ENCODE peak calls at places on chromosomes 1 and 21, in seven cellular contexts. P is ovary, D is colonic mucosa, Q is fibroblast of lung, G is aorta, Y is MM.1S, B is right atrium auricular region. Z is an unnamed sample.
A peak's percentile ranks its signal among the peaks of the same experiment; 100 is the strongest.

GRCh38 chr1:94679336-94680007 is 137.9 kb upstream of the F3 start:
- DNase-seq in B (peak; percentile 83), D (no peak), Y (no peak), G (peak; percentile 81), Q (peak; percentile 46), P (peak; percentile 49), Z (peak; percentile 52)

GRCh38 chr1:41891403-41891896 is 27.3 kb downstream of the HIVEP3 start:
- DNase-seq in D (peak; percentile 36), Y (peak; percentile 93), Q (peak; percentile 19), G (peak; percentile 68), B (no peak), P (no peak), Z (peak; percentile 67)

GRCh38 chr1:147586412-147586811 is 45.1 kb downstream of the BCL9 start:
- DNase-seq in Y (no peak), G (no peak), P (no peak), Q (no peak), B (no peak), D (no peak), Z (no peak)

GRCh38 chr1:164651378-164651951 is 92.5 kb downstream of the PBX1 start:
- DNase-seq in B (no peak), G (no peak), Y (no peak), P (no peak), Q (peak; percentile 78), D (peak; percentile 85), Z (no peak)

GRCh38 chr1:184559117-184559713 is 172.4 kb downstream of the C1orf21 start:
- DNase-seq in D (no peak), Q (no peak), B (no peak), P (no peak), G (no peak), Y (no peak), Z (no peak)

GRCh38 chr1:117673405-117673804 is 67.6 kb downstream of the TENT5C start:
- DNase-seq in D (peak; percentile 14), B (no peak), Q (peak; percentile 86), Y (no peak), G (no peak), P (no peak), Z (no peak)

GRCh38 chr1:54879872-54880271 is 7.1 kb downstream of the DHCR24 start:
- DNase-seq in P (no peak), B (no peak), D (no peak), Q (no peak), G (no peak), Y (no peak), Z (no peak)

GRCh38 chr1:203361843-203362524 is 11.1 kb upstream of the FMOD start:
- DNase-seq in Y (no peak), B (no peak), P (peak; percentile 25), Q (peak; percentile 49), D (no peak), G (no peak), Z (peak; percentile 43)

GRCh38 chr1:116008651-116009380 is 32.5 kb downstream of the SLC22A15 start:
- DNase-seq in P (no peak), Y (no peak), G (no peak), D (no peak), Q (no peak), B (no peak), Z (no peak)

GRCh38 chr1:53559391-53559815 is 100.2 kb downstream of the DMRTB1 start:
- DNase-seq in P (peak; percentile 10), D (no peak), B (no peak), G (peak; percentile 33), Q (no peak), Y (no peak), Z (peak; percentile 43)

GRCh38 chr1:21255943-21256320 is 34.3 kb downstream of the ECE1 start:
- DNase-seq in B (no peak), P (no peak), Y (no peak), Q (no peak), D (no peak), G (no peak), Z (no peak)

GRCh38 chr1:171606402-171606941 is 15.6 kb upstream of the MYOCOS start:
- DNase-seq in Q (no peak), Y (no peak), B (no peak), D (no peak), P (no peak), G (no peak), Z (no peak)

GRCh38 chr1:157252473-157252872 is 114.3 kb upstream of the ETV3 start:
- DNase-seq in Y (no peak), B (no peak), P (no peak), Q (no peak), D (no peak), G (no peak), Z (no peak)

GRCh38 chr21:29230541-29231275 is 68.0 kb upstream of the BACH1 start:
- DNase-seq in D (no peak), G (no peak), B (no peak), Q (peak; percentile 64), P (no peak), Y (no peak), Z (no peak)

GRCh38 chr1:62288669-62289068 is 30.6 kb downstream of the KANK4 start:
- DNase-seq in G (no peak), D (no peak), P (no peak), B (no peak), Y (no peak), Q (no peak), Z (no peak)

GRCh38 chr1:22249928-22250680 is 107.2 kb upstream of the WNT4 start:
- DNase-seq in D (no peak), G (no peak), Y (no peak), Q (no peak), P (no peak), B (no peak), Z (no peak)

GRCh38 chr1:164191191-164191590 is 367.8 kb upstream of the PBX1 start:
- DNase-seq in B (no peak), G (no peak), Q (no peak), P (no peak), Y (no peak), D (no peak), Z (no peak)

GRCh38 chr1:221816899-221817298 is 75.0 kb upstream of the DUSP10 start:
- DNase-seq in D (no peak), B (no peak), Q (peak; percentile 97), G (no peak), P (no peak), Y (no peak), Z (no peak)

GRCh38 chr1:218476385-218476784 is 131.2 kb downstream of the TGFB2 start:
- DNase-seq in B (no peak), G (no peak), P (no peak), D (no peak), Y (no peak), Q (peak; percentile 96), Z (no peak)

GRCh38 chr1:230867903-230868735 is at the start of gene C1orf198:
- DNase-seq in Q (no peak), G (peak; percentile 80), D (peak; percentile 87), Y (peak; percentile 59), P (peak; percentile 87), B (no peak), Z (peak; percentile 91)

GRCh38 chr1:62241357-62242131 is 46.9 kb downstream of the L1TD1 start:
- DNase-seq in G (no peak), Y (no peak), P (peak; percentile 40), D (no peak), B (no peak), Q (no peak), Z (no peak)

GRCh38 chr1:162997499-162998285 is 71.5 kb upstream of the RGS4 start:
- DNase-seq in Q (peak; percentile 81), D (no peak), B (no peak), G (no peak), Y (no peak), P (no peak), Z (no peak)

GRCh38 chr1:41662061-41662655 is 177.7 kb upstream of the EDN2 start:
- DNase-seq in P (peak; percentile 59), D (peak; percentile 46), Y (peak; percentile 37), B (peak; percentile 81), Q (peak; percentile 83), G (peak; percentile 89), Z (peak; percentile 59)

GRCh38 chr1:247322849-247323586 is 8.6 kb downstream of the ZNF496 start:
- DNase-seq in B (no peak), D (no peak), Q (no peak), Y (no peak), P (no peak), G (no peak), Z (no peak)

DNA sequence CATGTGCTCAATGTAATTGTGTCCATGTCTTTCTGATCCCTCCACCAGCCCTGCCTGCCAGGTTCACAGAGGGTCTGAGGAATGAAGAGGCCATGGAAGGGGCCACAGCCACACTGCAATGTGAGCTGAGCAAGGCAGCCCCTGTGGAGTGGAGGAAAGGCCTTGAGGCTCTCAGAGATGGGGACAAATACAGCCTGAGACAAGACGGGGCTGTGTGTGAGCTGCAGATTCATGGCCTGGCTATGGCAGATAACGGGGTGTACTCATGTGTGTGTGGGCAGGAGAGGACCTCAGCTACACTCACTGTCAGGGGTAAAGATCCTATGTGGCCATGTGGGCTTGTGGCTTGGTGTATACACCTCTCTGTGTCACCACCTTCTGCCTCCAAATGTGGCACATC is 91.4 kb downstream of the OBSCN start:
- DNase-seq in P (no peak), B (no peak), D (no peak), Y (no peak), G (no peak), Q (no peak), Z (no peak)
- H3K9me3 ChIP-seq in P (no peaks in the 10 kb centered on the region), B (no peaks in the 10 kb centered on the region), D (no peaks in the 10 kb centered on the region), Y (no peaks in the 10 kb centered on the region), G (peaks cover 13% of the 10 kb centered on the region), Q (no peaks in the 10 kb centered on the region), Z (no peaks in the 10 kb centered on the region)

GRCh38 chr1:93132638-93133037 is 47.6 kb downstream of the TMED5 start:
- DNase-seq in B (no peak), Y (no peak), D (no peak), Q (no peak), P (no peak), G (no peak), Z (no peak)
- H3K9me3 ChIP-seq in B (no peaks in the 10 kb centered on the region), Y (no peaks in the 10 kb centered on the region), D (no peaks in the 10 kb centered on the region), Q (no peaks in the 10 kb centered on the region), P (no peaks in the 10 kb centered on the region), G (no peaks in the 10 kb centered on the region), Z (no peaks in the 10 kb centered on the region)

DNA sequence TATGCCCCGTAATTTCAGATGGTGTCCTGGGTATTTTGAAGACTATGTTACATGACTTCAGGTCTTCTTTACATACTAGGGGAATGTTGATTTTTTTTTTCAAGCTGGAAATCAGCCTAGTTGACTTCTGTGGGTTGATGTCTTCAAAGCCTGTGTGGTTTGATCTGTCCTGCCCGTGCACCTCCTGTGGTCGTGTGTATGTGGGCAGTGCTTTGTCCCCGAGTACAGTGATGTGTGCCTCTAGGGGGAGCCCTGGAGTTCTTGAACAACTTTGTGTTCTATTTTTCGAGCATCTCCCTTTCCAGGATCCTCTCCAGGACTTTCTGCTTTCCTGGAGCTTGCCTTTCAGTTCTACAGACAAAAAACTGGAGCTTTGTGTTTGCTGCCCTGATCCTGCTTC is 28.9 kb downstream of the OBSCN start:
- DNase-seq in P (no peak), Y (no peak), Q (peak; percentile 21), D (peak; percentile 60), G (no peak), B (no peak), Z (no peak)
- H3K9me3 ChIP-seq in P (no peaks in the 10 kb centered on the region), Y (no peaks in the 10 kb centered on the region), Q (peaks cover 2% of the 10 kb centered on the region), D (no peaks in the 10 kb centered on the region), G (peaks cover 8% of the 10 kb centered on the region), B (no peaks in the 10 kb centered on the region), Z (no peaks in the 10 kb centered on the region)

GRCh38 chr1:43128816-43129215 is 43.3 kb downstream of the EBNA1BP2 start:
- DNase-seq in Q (no peak), D (no peak), G (no peak), B (no peak), P (no peak), Y (no peak), Z (no peak)

GRCh38 chr1:43134068-43134467 is 38.0 kb downstream of the EBNA1BP2 start:
- DNase-seq in Q (no peak), B (no peak), G (no peak), Y (no peak), P (no peak), D (no peak), Z (no peak)

GRCh38 chr1:43134640-43135039 is 37.5 kb downstream of the EBNA1BP2 start:
- DNase-seq in D (no peak), Q (no peak), Y (no peak), B (no peak), G (no peak), P (no peak), Z (no peak)

GRCh38 chr1:43129334-43129733 is 42.8 kb downstream of the EBNA1BP2 start:
- DNase-seq in Y (no peak), B (no peak), G (no peak), P (no peak), D (no peak), Q (no peak), Z (no peak)
- H3K9me3 ChIP-seq in Y (no peaks in the 10 kb centered on the region), B (no peaks in the 10 kb centered on the region), G (peaks cover 3% of the 10 kb centered on the region), P (no peaks in the 10 kb centered on the region), D (no peaks in the 10 kb centered on the region), Q (no peaks in the 10 kb centered on the region), Z (no peaks in the 10 kb centered on the region)